ENCODE peak calls at places on chromosome 9, in seven cellular contexts. One of them, this sample, is unnamed.

GRCh38 chr9:15136646-15137045 is 170.4 kb downstream of the TTC39B start:
- DNase-seq in stimulated activated naive B cell treated with anti-CD40 and anti-IgM and Interleukin-4, amounts not matched to agents 10 μg/mL and 1 μg/mL and 100 μg/mL, for 72 hours: no peak
- DNase-seq in COR-L47: no peak
- DNase-seq in amygdala: no peak
- DNase-seq in T-helper 2 cell: no peak
- DNase-seq in activated CD4-positive, alpha-beta T cell treated with anti-CD3 and anti-CD28 coated beads, Interleukin-2, amount 50 U/mL, for 48 hours: no peak
- DNase-seq in iris pigment epithelial cell: peak; percentile 59
- DNase-seq in this sample: no peak

GRCh38 chr9:112029921-112030444 is 133.4 kb downstream of the UGCG start:
- DNase-seq in stimulated activated naive B cell treated with anti-CD40 and anti-IgM and Interleukin-4, amounts not matched to agents 10 μg/mL and 1 μg/mL and 100 μg/mL, for 72 hours: no peak
- DNase-seq in COR-L47: no peak
- DNase-seq in amygdala: no peak
- DNase-seq in T-helper 2 cell: no peak
- DNase-seq in activated CD4-positive, alpha-beta T cell treated with anti-CD3 and anti-CD28 coated beads, Interleukin-2, amount 50 U/mL, for 48 hours: no peak
- DNase-seq in iris pigment epithelial cell: peak; percentile 89
- DNase-seq in this sample: no peak

GRCh38 chr9:75803130-75803529 is 87.3 kb upstream of the PCSK5 start:
- DNase-seq in stimulated activated naive B cell treated with anti-CD40 and anti-IgM and Interleukin-4, amounts not matched to agents 10 μg/mL and 1 μg/mL and 100 μg/mL, for 72 hours: no peak
- DNase-seq in COR-L47: no peak
- DNase-seq in amygdala: no peak
- DNase-seq in T-helper 2 cell: no peak
- DNase-seq in activated CD4-positive, alpha-beta T cell treated with anti-CD3 and anti-CD28 coated beads, Interleukin-2, amount 50 U/mL, for 48 hours: no peak
- DNase-seq in iris pigment epithelial cell: peak; percentile 81
- DNase-seq in this sample: no peak

GRCh38 chr9:129415031-129415953 is 205.6 kb downstream of the C9orf50 start:
- DNase-seq in stimulated activated naive B cell treated with anti-CD40 and anti-IgM and Interleukin-4, amounts not matched to agents 10 μg/mL and 1 μg/mL and 100 μg/mL, for 72 hours: no peak
- DNase-seq in COR-L47: no peak
- DNase-seq in amygdala: no peak
- DNase-seq in T-helper 2 cell: no peak
- DNase-seq in activated CD4-positive, alpha-beta T cell treated with anti-CD3 and anti-CD28 coated beads, Interleukin-2, amount 50 U/mL, for 48 hours: no peak
- DNase-seq in iris pigment epithelial cell: no peak
- DNase-seq in this sample: no peak

GRCh38 chr9:127959841-127960409 is 20.9 kb downstream of the EEIG1 start:
- DNase-seq in stimulated activated naive B cell treated with anti-CD40 and anti-IgM and Interleukin-4, amounts not matched to agents 10 μg/mL and 1 μg/mL and 100 μg/mL, for 72 hours: no peak
- DNase-seq in COR-L47: no peak
- DNase-seq in amygdala: no peak
- DNase-seq in T-helper 2 cell: no peak
- DNase-seq in activated CD4-positive, alpha-beta T cell treated with anti-CD3 and anti-CD28 coated beads, Interleukin-2, amount 50 U/mL, for 48 hours: no peak
- DNase-seq in iris pigment epithelial cell: no peak
- DNase-seq in this sample: no peak

GRCh38 chr9:68970150-68970549 is 43.8 kb downstream of the PRKACG start:
- DNase-seq in stimulated activated naive B cell treated with anti-CD40 and anti-IgM and Interleukin-4, amounts not matched to agents 10 μg/mL and 1 μg/mL and 100 μg/mL, for 72 hours: no peak
- DNase-seq in COR-L47: peak; percentile 98
- DNase-seq in amygdala: no peak
- DNase-seq in T-helper 2 cell: no peak
- DNase-seq in activated CD4-positive, alpha-beta T cell treated with anti-CD3 and anti-CD28 coated beads, Interleukin-2, amount 50 U/mL, for 48 hours: no peak
- DNase-seq in iris pigment epithelial cell: no peak
- DNase-seq in this sample: no peak

GRCh38 chr9:131407717-131408195 is 13.9 kb downstream of the PRRC2B start:
- DNase-seq in stimulated activated naive B cell treated with anti-CD40 and anti-IgM and Interleukin-4, amounts not matched to agents 10 μg/mL and 1 μg/mL and 100 μg/mL, for 72 hours: no peak
- DNase-seq in COR-L47: no peak
- DNase-seq in amygdala: no peak
- DNase-seq in T-helper 2 cell: no peak
- DNase-seq in activated CD4-positive, alpha-beta T cell treated with anti-CD3 and anti-CD28 coated beads, Interleukin-2, amount 50 U/mL, for 48 hours: no peak
- DNase-seq in iris pigment epithelial cell: peak; percentile 68
- DNase-seq in this sample: peak; percentile 54

GRCh38 chr9:110321055-110321454 is 16.6 kb downstream of the TXNDC8 start:
- DNase-seq in stimulated activated naive B cell treated with anti-CD40 and anti-IgM and Interleukin-4, amounts not matched to agents 10 μg/mL and 1 μg/mL and 100 μg/mL, for 72 hours: no peak
- DNase-seq in COR-L47: no peak
- DNase-seq in amygdala: no peak
- DNase-seq in T-helper 2 cell: no peak
- DNase-seq in activated CD4-positive, alpha-beta T cell treated with anti-CD3 and anti-CD28 coated beads, Interleukin-2, amount 50 U/mL, for 48 hours: no peak
- DNase-seq in iris pigment epithelial cell: peak; percentile 42
- DNase-seq in this sample: no peak

GRCh38 chr9:125142560-125143376 is 560 bp downstream of the SCAI start:
- DNase-seq in stimulated activated naive B cell treated with anti-CD40 and anti-IgM and Interleukin-4, amounts not matched to agents 10 μg/mL and 1 μg/mL and 100 μg/mL, for 72 hours: no peak
- DNase-seq in COR-L47: peak; percentile 9
- DNase-seq in amygdala: no peak
- DNase-seq in T-helper 2 cell: peak; percentile 18
- DNase-seq in activated CD4-positive, alpha-beta T cell treated with anti-CD3 and anti-CD28 coated beads, Interleukin-2, amount 50 U/mL, for 48 hours: peak; percentile 2
- DNase-seq in iris pigment epithelial cell: no peak
- DNase-seq in this sample: peak; percentile 10

GRCh38 chr9:114852050-114852594 is 46.3 kb upstream of the TNFSF15 start:
- DNase-seq in stimulated activated naive B cell treated with anti-CD40 and anti-IgM and Interleukin-4, amounts not matched to agents 10 μg/mL and 1 μg/mL and 100 μg/mL, for 72 hours: no peak
- DNase-seq in COR-L47: no peak
- DNase-seq in amygdala: no peak
- DNase-seq in T-helper 2 cell: no peak
- DNase-seq in activated CD4-positive, alpha-beta T cell treated with anti-CD3 and anti-CD28 coated beads, Interleukin-2, amount 50 U/mL, for 48 hours: no peak
- DNase-seq in iris pigment epithelial cell: peak; percentile 88
- DNase-seq in this sample: no peak

GRCh38 chr9:34375901-34376595 is 650 bp downstream of the MYORG start:
- DNase-seq in stimulated activated naive B cell treated with anti-CD40 and anti-IgM and Interleukin-4, amounts not matched to agents 10 μg/mL and 1 μg/mL and 100 μg/mL, for 72 hours: no peak
- DNase-seq in COR-L47: peak; percentile 23
- DNase-seq in amygdala: no peak
- DNase-seq in T-helper 2 cell: no peak
- DNase-seq in activated CD4-positive, alpha-beta T cell treated with anti-CD3 and anti-CD28 coated beads, Interleukin-2, amount 50 U/mL, for 48 hours: peak; percentile 41
- DNase-seq in iris pigment epithelial cell: peak; percentile 18
- DNase-seq in this sample: peak; percentile 43

GRCh38 chr9:3578786-3579185 is 53.0 kb upstream of the RFX3 start:
- DNase-seq in stimulated activated naive B cell treated with anti-CD40 and anti-IgM and Interleukin-4, amounts not matched to agents 10 μg/mL and 1 μg/mL and 100 μg/mL, for 72 hours: no peak
- DNase-seq in COR-L47: no peak
- DNase-seq in amygdala: no peak
- DNase-seq in T-helper 2 cell: no peak
- DNase-seq in activated CD4-positive, alpha-beta T cell treated with anti-CD3 and anti-CD28 coated beads, Interleukin-2, amount 50 U/mL, for 48 hours: no peak
- DNase-seq in iris pigment epithelial cell: peak; percentile 84
- DNase-seq in this sample: no peak

GRCh38 chr9:131672451-131672850 is 67.4 kb downstream of the RAPGEF1 start:
- DNase-seq in stimulated activated naive B cell treated with anti-CD40 and anti-IgM and Interleukin-4, amounts not matched to agents 10 μg/mL and 1 μg/mL and 100 μg/mL, for 72 hours: no peak
- DNase-seq in COR-L47: no peak
- DNase-seq in amygdala: no peak
- DNase-seq in T-helper 2 cell: no peak
- DNase-seq in activated CD4-positive, alpha-beta T cell treated with anti-CD3 and anti-CD28 coated beads, Interleukin-2, amount 50 U/mL, for 48 hours: no peak
- DNase-seq in iris pigment epithelial cell: no peak
- DNase-seq in this sample: no peak

GRCh38 chr9:1598270-1598669 is 416.9 kb upstream of the SMARCA2 start:
- DNase-seq in stimulated activated naive B cell treated with anti-CD40 and anti-IgM and Interleukin-4, amounts not matched to agents 10 μg/mL and 1 μg/mL and 100 μg/mL, for 72 hours: no peak
- DNase-seq in COR-L47: no peak
- DNase-seq in amygdala: no peak
- DNase-seq in T-helper 2 cell: no peak
- DNase-seq in activated CD4-positive, alpha-beta T cell treated with anti-CD3 and anti-CD28 coated beads, Interleukin-2, amount 50 U/mL, for 48 hours: no peak
- DNase-seq in iris pigment epithelial cell: no peak
- DNase-seq in this sample: no peak

GRCh38 chr9:14021871-14022525 is 291.9 kb downstream of the NFIB start:
- DNase-seq in stimulated activated naive B cell treated with anti-CD40 and anti-IgM and Interleukin-4, amounts not matched to agents 10 μg/mL and 1 μg/mL and 100 μg/mL, for 72 hours: no peak
- DNase-seq in COR-L47: no peak
- DNase-seq in amygdala: no peak
- DNase-seq in T-helper 2 cell: no peak
- DNase-seq in activated CD4-positive, alpha-beta T cell treated with anti-CD3 and anti-CD28 coated beads, Interleukin-2, amount 50 U/mL, for 48 hours: no peak
- DNase-seq in iris pigment epithelial cell: peak; percentile 70
- DNase-seq in this sample: no peak

GRCh38 chr9:89116064-89116817 is 62.4 kb downstream of the SHC3 start:
- DNase-seq in stimulated activated naive B cell treated with anti-CD40 and anti-IgM and Interleukin-4, amounts not matched to agents 10 μg/mL and 1 μg/mL and 100 μg/mL, for 72 hours: no peak
- DNase-seq in COR-L47: no peak
- DNase-seq in amygdala: no peak
- DNase-seq in T-helper 2 cell: no peak
- DNase-seq in activated CD4-positive, alpha-beta T cell treated with anti-CD3 and anti-CD28 coated beads, Interleukin-2, amount 50 U/mL, for 48 hours: no peak
- DNase-seq in iris pigment epithelial cell: peak; percentile 97
- DNase-seq in this sample: no peak

GRCh38 chr9:129995409-129996160 is 47.4 kb downstream of the FNBP1 start:
- DNase-seq in stimulated activated naive B cell treated with anti-CD40 and anti-IgM and Interleukin-4, amounts not matched to agents 10 μg/mL and 1 μg/mL and 100 μg/mL, for 72 hours: no peak
- DNase-seq in COR-L47: no peak
- DNase-seq in amygdala: no peak
- DNase-seq in T-helper 2 cell: no peak
- DNase-seq in activated CD4-positive, alpha-beta T cell treated with anti-CD3 and anti-CD28 coated beads, Interleukin-2, amount 50 U/mL, for 48 hours: no peak
- DNase-seq in iris pigment epithelial cell: peak; percentile 79
- DNase-seq in this sample: no peak

GRCh38 chr9:121075251-121076036 is 689 bp downstream of the CNTRL start:
- DNase-seq in stimulated activated naive B cell treated with anti-CD40 and anti-IgM and Interleukin-4, amounts not matched to agents 10 μg/mL and 1 μg/mL and 100 μg/mL, for 72 hours: no peak
- DNase-seq in COR-L47: no peak
- DNase-seq in amygdala: no peak
- DNase-seq in T-helper 2 cell: no peak
- DNase-seq in activated CD4-positive, alpha-beta T cell treated with anti-CD3 and anti-CD28 coated beads, Interleukin-2, amount 50 U/mL, for 48 hours: no peak
- DNase-seq in iris pigment epithelial cell: peak; percentile 28
- DNase-seq in this sample: no peak

GRCh38 chr9:33133186-33133585 is 34.0 kb downstream of the B4GALT1 start:
- DNase-seq in stimulated activated naive B cell treated with anti-CD40 and anti-IgM and Interleukin-4, amounts not matched to agents 10 μg/mL and 1 μg/mL and 100 μg/mL, for 72 hours: no peak
- DNase-seq in COR-L47: no peak
- DNase-seq in amygdala: no peak
- DNase-seq in T-helper 2 cell: no peak
- DNase-seq in activated CD4-positive, alpha-beta T cell treated with anti-CD3 and anti-CD28 coated beads, Interleukin-2, amount 50 U/mL, for 48 hours: no peak
- DNase-seq in iris pigment epithelial cell: no peak
- DNase-seq in this sample: no peak

GRCh38 chr9:35652829-35653209 is 2.1 kb upstream of the SIT1 start:
- DNase-seq in stimulated activated naive B cell treated with anti-CD40 and anti-IgM and Interleukin-4, amounts not matched to agents 10 μg/mL and 1 μg/mL and 100 μg/mL, for 72 hours: no peak
- DNase-seq in COR-L47: no peak
- DNase-seq in amygdala: no peak
- DNase-seq in T-helper 2 cell: no peak
- DNase-seq in activated CD4-positive, alpha-beta T cell treated with anti-CD3 and anti-CD28 coated beads, Interleukin-2, amount 50 U/mL, for 48 hours: no peak
- DNase-seq in iris pigment epithelial cell: no peak
- DNase-seq in this sample: no peak

GRCh38 chr9:21110708-21111576 is 30.7 kb downstream of the IFNW1 start:
- DNase-seq in stimulated activated naive B cell treated with anti-CD40 and anti-IgM and Interleukin-4, amounts not matched to agents 10 μg/mL and 1 μg/mL and 100 μg/mL, for 72 hours: no peak
- DNase-seq in COR-L47: peak; percentile 39
- DNase-seq in amygdala: no peak
- DNase-seq in T-helper 2 cell: no peak
- DNase-seq in activated CD4-positive, alpha-beta T cell treated with anti-CD3 and anti-CD28 coated beads, Interleukin-2, amount 50 U/mL, for 48 hours: no peak
- DNase-seq in iris pigment epithelial cell: peak; percentile 75
- DNase-seq in this sample: peak; percentile 86

GRCh38 chr9:105065119-105066088 is 137.4 kb upstream of the ABCA1 start:
- DNase-seq in stimulated activated naive B cell treated with anti-CD40 and anti-IgM and Interleukin-4, amounts not matched to agents 10 μg/mL and 1 μg/mL and 100 μg/mL, for 72 hours: no peak
- DNase-seq in COR-L47: peak; percentile 40
- DNase-seq in amygdala: no peak
- DNase-seq in T-helper 2 cell: no peak
- DNase-seq in activated CD4-positive, alpha-beta T cell treated with anti-CD3 and anti-CD28 coated beads, Interleukin-2, amount 50 U/mL, for 48 hours: no peak
- DNase-seq in iris pigment epithelial cell: no peak
- DNase-seq in this sample: no peak

GRCh38 chr9:123267481-123268239 is 726 bp downstream of the STRBP start:
- DNase-seq in stimulated activated naive B cell treated with anti-CD40 and anti-IgM and Interleukin-4, amounts not matched to agents 10 μg/mL and 1 μg/mL and 100 μg/mL, for 72 hours: peak; percentile 7
- DNase-seq in COR-L47: peak; percentile 5
- DNase-seq in amygdala: no peak
- DNase-seq in T-helper 2 cell: no peak
- DNase-seq in activated CD4-positive, alpha-beta T cell treated with anti-CD3 and anti-CD28 coated beads, Interleukin-2, amount 50 U/mL, for 48 hours: peak; percentile 9
- DNase-seq in iris pigment epithelial cell: no peak
- DNase-seq in this sample: no peak

GRCh38 chr9:125961037-125961436 is 213.9 kb downstream of the PBX3 start:
- DNase-seq in stimulated activated naive B cell treated with anti-CD40 and anti-IgM and Interleukin-4, amounts not matched to agents 10 μg/mL and 1 μg/mL and 100 μg/mL, for 72 hours: no peak
- DNase-seq in COR-L47: no peak
- DNase-seq in amygdala: no peak
- DNase-seq in T-helper 2 cell: no peak
- DNase-seq in activated CD4-positive, alpha-beta T cell treated with anti-CD3 and anti-CD28 coated beads, Interleukin-2, amount 50 U/mL, for 48 hours: no peak
- DNase-seq in iris pigment epithelial cell: peak; percentile 14
- DNase-seq in this sample: no peak

GRCh38 chr9:97980918-97981827 is 2.0 kb upstream of the ANP32B start:
- DNase-seq in stimulated activated naive B cell treated with anti-CD40 and anti-IgM and Interleukin-4, amounts not matched to agents 10 μg/mL and 1 μg/mL and 100 μg/mL, for 72 hours: no peak
- DNase-seq in COR-L47: no peak
- DNase-seq in amygdala: peak; percentile 11
- DNase-seq in T-helper 2 cell: no peak
- DNase-seq in activated CD4-positive, alpha-beta T cell treated with anti-CD3 and anti-CD28 coated beads, Interleukin-2, amount 50 U/mL, for 48 hours: no peak
- DNase-seq in iris pigment epithelial cell: no peak
- DNase-seq in this sample: no peak

GRCh38 chr9:123948290-123948689 is 18.4 kb upstream of the DENND1A start:
- DNase-seq in stimulated activated naive B cell treated with anti-CD40 and anti-IgM and Interleukin-4, amounts not matched to agents 10 μg/mL and 1 μg/mL and 100 μg/mL, for 72 hours: no peak
- DNase-seq in COR-L47: no peak
- DNase-seq in amygdala: no peak
- DNase-seq in T-helper 2 cell: no peak
- DNase-seq in activated CD4-positive, alpha-beta T cell treated with anti-CD3 and anti-CD28 coated beads, Interleukin-2, amount 50 U/mL, for 48 hours: no peak
- DNase-seq in iris pigment epithelial cell: no peak
- DNase-seq in this sample: no peak

GRCh38 chr9:24464321-24464951 is 81.3 kb downstream of the IZUMO3 start:
- DNase-seq in stimulated activated naive B cell treated with anti-CD40 and anti-IgM and Interleukin-4, amounts not matched to agents 10 μg/mL and 1 μg/mL and 100 μg/mL, for 72 hours: no peak
- DNase-seq in COR-L47: no peak
- DNase-seq in amygdala: no peak
- DNase-seq in T-helper 2 cell: no peak
- DNase-seq in activated CD4-positive, alpha-beta T cell treated with anti-CD3 and anti-CD28 coated beads, Interleukin-2, amount 50 U/mL, for 48 hours: no peak
- DNase-seq in iris pigment epithelial cell: peak; percentile 16
- DNase-seq in this sample: no peak

GRCh38 chr9:88936132-88936531 is 55.1 kb upstream of the S1PR3 start:
- DNase-seq in stimulated activated naive B cell treated with anti-CD40 and anti-IgM and Interleukin-4, amounts not matched to agents 10 μg/mL and 1 μg/mL and 100 μg/mL, for 72 hours: no peak
- DNase-seq in COR-L47: no peak
- DNase-seq in amygdala: no peak
- DNase-seq in T-helper 2 cell: no peak
- DNase-seq in activated CD4-positive, alpha-beta T cell treated with anti-CD3 and anti-CD28 coated beads, Interleukin-2, amount 50 U/mL, for 48 hours: no peak
- DNase-seq in iris pigment epithelial cell: no peak
- DNase-seq in this sample: no peak

GRCh38 chr9:132749316-132749715 is 79.1 kb downstream of the GTF3C4 start:
- DNase-seq in stimulated activated naive B cell treated with anti-CD40 and anti-IgM and Interleukin-4, amounts not matched to agents 10 μg/mL and 1 μg/mL and 100 μg/mL, for 72 hours: no peak
- DNase-seq in COR-L47: no peak
- DNase-seq in amygdala: no peak
- DNase-seq in T-helper 2 cell: no peak
- DNase-seq in activated CD4-positive, alpha-beta T cell treated with anti-CD3 and anti-CD28 coated beads, Interleukin-2, amount 50 U/mL, for 48 hours: no peak
- DNase-seq in iris pigment epithelial cell: no peak
- DNase-seq in this sample: no peak